ENCODE peak calls at places on chromosomes 12 and 14, in seven cellular contexts. S is astrocyte of the spinal cord; H is psoas muscle; C is breast epithelium; E is tibial artery; X is naive thymus-derived CD4-positive, alpha-beta T cell; W is NT2/D1. F is an unnamed sample.

GRCh38 chr12:60093428-60093827 is 497.6 kb downstream of the SLC16A7 start:
- DNase-seq in H (no peak), E (no peak), W (no peak), S (no peak), C (no peak), X (no peak), F (no peak)

GRCh38 chr14:60348211-60348610 is 99.2 kb downstream of the PPM1A start:
- DNase-seq in S (no peak), C (no peak), E (no peak), H (no peak), X (no peak), W (no peak), F (no peak)

GRCh38 chr12:89707623-89707991 is 1.0 kb downstream of the ATP2B1 start:
- DNase-seq in W (peak), X (no peak), E (peak), H (peak), C (no peak), S (no peak), F (no peak)

GRCh38 chr14:22630066-22630465 is 14.1 kb downstream of the OR6J1 start:
- DNase-seq in X (no peak), S (peak), C (no peak), E (no peak), H (no peak), W (no peak), F (no peak)

GRCh38 chr14:74583689-74584434 is 28.2 kb downstream of the LTBP2 start:
- DNase-seq in X (no peak), W (peak), H (no peak), S (peak), C (no peak), E (no peak), F (no peak)

GRCh38 chr12:41604830-41605229 is 416.7 kb downstream of the PDZRN4 start:
- DNase-seq in W (no peak), X (no peak), E (no peak), H (no peak), C (no peak), S (peak), F (no peak)

GRCh38 chr12:131067993-131068942 is 114.6 kb downstream of the ADGRD1 start:
- DNase-seq in S (no peak), E (peak), H (no peak), X (no peak), W (no peak), C (no peak), F (no peak)

GRCh38 chr14:24296341-24297157 is 3.0 kb downstream of the DHRS1 start:
- DNase-seq in C (no peak), H (peak), W (peak), X (peak), E (no peak), S (peak), F (peak)

GRCh38 chr12:67929373-67929772 is 59.9 kb upstream of the IFNG-AS1 start:
- DNase-seq in C (no peak), E (no peak), X (no peak), W (no peak), H (no peak), S (no peak), F (no peak)

GRCh38 chr12:122089080-122089479 is 10.5 kb downstream of the MLXIP start:
- DNase-seq in E (no peak), X (no peak), H (no peak), W (no peak), C (no peak), S (no peak), F (no peak)

GRCh38 chr12:122088181-122088810 is 9.7 kb downstream of the MLXIP start:
- DNase-seq in S (no peak), W (no peak), E (peak), X (no peak), H (no peak), C (peak), F (no peak)

GRCh38 chr12:122086641-122087285 is 8.2 kb downstream of the MLXIP start:
- DNase-seq in W (no peak), S (no peak), E (peak), H (no peak), C (no peak), X (no peak), F (no peak)

GRCh38 chr12:122086088-122086487 is 7.5 kb downstream of the MLXIP start:
- DNase-seq in E (peak), H (no peak), C (no peak), X (no peak), S (no peak), W (no peak), F (no peak)

GRCh38 chr12:122087431-122088180 is 9.1 kb downstream of the MLXIP start:
- DNase-seq in S (no peak), W (no peak), E (peak), H (peak), X (no peak), C (no peak), F (no peak)
- H3K4me3 ChIP-seq in S (no peak), W (no peak), E (no peak), H (peak), X (no peak), C (no peak), F (no peak)

GRCh38 chr12:80681287-80681686 is 26.1 kb upstream of the MYF6 start:
- DNase-seq in E (no peak), W (no peak), S (no peak), C (no peak), H (no peak), X (no peak), F (no peak)

GRCh38 chr12:80677994-80678393 is 29.4 kb upstream of the MYF6 start:
- DNase-seq in H (no peak), S (no peak), W (no peak), X (no peak), E (no peak), C (no peak), F (no peak)

GRCh38 chr12:80679346-80680131 is 27.9 kb upstream of the MYF6 start:
- DNase-seq in E (no peak), W (no peak), C (no peak), H (no peak), S (no peak), X (no peak), F (no peak)

GRCh38 chr12:80684077-80684495 is 23.3 kb upstream of the MYF6 start:
- DNase-seq in C (no peak), E (no peak), H (no peak), W (no peak), S (no peak), X (no peak), F (peak)

DNA sequence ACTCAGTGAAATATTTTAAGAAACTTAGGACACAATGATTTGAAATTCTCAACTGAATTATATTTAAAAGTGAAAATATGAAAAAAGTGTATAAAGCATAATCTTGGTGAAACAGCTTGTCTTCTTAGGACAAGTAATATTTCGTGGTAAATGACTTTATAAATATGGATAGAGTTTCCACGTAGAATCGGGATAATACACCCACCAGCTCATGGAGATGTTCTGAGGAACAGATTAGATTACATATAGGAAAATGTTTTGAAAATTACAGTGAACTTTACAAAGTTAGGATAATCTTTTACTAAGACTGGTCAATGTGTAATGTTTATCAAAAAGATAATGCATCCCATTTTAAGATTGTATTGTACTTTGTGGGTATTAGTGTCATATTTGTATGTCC is 25.6 kb upstream of the MYF6 start:
- DNase-seq in S (no peak), X (no peak), C (no peak), H (no peak), E (no peak), W (no peak), F (no peak)
- H3K4me3 ChIP-seq in S (no peak), X (no peak), C (no peak), H (peak), E (no peak), W (no peak), F (no peak)

GRCh38 chr12:96421014-96421413 is 20.8 kb upstream of the CDK17 start:
- DNase-seq in E (no peak), C (no peak), W (no peak), H (no peak), X (peak), S (no peak), F (no peak)
- H3K4me3 ChIP-seq in E (no peak), C (no peak), W (no peak), H (peak), X (peak), S (no peak), F (no peak)

DNA sequence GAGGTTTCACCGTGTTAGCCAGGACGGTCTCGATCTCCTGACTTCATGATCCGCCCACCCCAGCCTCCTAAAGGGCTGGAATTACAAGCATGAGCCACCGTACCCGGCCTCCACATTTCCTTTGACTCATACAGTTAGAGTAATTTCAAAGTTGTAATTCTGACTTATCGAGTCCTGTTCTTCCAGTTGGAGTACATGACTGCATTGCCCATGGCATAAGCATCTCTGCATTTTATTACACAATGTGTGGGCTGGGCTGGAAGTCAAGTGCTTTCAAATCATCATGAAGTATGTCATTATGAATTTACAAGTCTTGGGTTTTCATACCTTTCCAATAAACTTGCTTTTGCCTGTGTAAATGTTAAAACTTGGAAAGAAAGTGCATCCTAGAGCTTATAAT is 1295.7 kb upstream of the FLRT2 start:
- DNase-seq in C (no peak), H (no peak), X (no peak), E (no peak), S (no peak), W (no peak), F (no peak)
- H3K4me3 ChIP-seq in C (no peak), H (no peak), X (no peak), E (no peak), S (no peak), W (no peak), F (no peak)